ENCODE peak calls at places on chromosomes 12 and 14, in five cellular contexts. E is thoracic aorta, A is lower lobe of right lung, U is endodermal cell, C is adipocyte. Z is an unnamed sample. For H3K36me3 and H3K27me3, the result is how much of the 10 kb centered on the place peaks cover.

GRCh38 chr12:46267618-46268348 is 1.1 kb downstream of the SLC38A1 start:
- DNase-seq in U (peak), A (peak), E (no peak), C (peak), Z (no peak)

GRCh38 chr12:108004368-108004767 is 124.7 kb upstream of the WSCD2 start:
- DNase-seq in C (peak), A (no peak), E (no peak), U (peak), Z (peak)

GRCh38 chr14:100893760-100894159 is 9.8 kb downstream of the RTL1 start:
- DNase-seq in U (no peak), C (no peak), A (peak), E (no peak), Z (no peak)

GRCh38 chr14:61567838-61568571 is 127.3 kb upstream of the HIF1A start:
- DNase-seq in E (no peak), A (no peak), U (peak), C (no peak), Z (no peak)

GRCh38 chr14:95770777-95771176 is 56.9 kb upstream of the TCL1A start:
- DNase-seq in A (no peak), U (no peak), E (no peak), C (no peak), Z (no peak)

GRCh38 chr12:47768323-47768811 is 4.7 kb upstream of the SLC48A1 start:
- DNase-seq in C (no peak), A (no peak), U (no peak), E (no peak), Z (peak)

GRCh38 chr14:52356025-52356424 is 41.9 kb downstream of the PTGER2 start:
- DNase-seq in U (no peak), C (no peak), A (no peak), E (no peak), Z (peak)

GRCh38 chr14:20836668-20837338 is 34.2 kb upstream of the RNASE1 start:
- DNase-seq in C (peak), E (no peak), A (no peak), U (peak), Z (peak)

GRCh38 chr12:90174198-90174510 is 465.5 kb upstream of the ATP2B1 start:
- DNase-seq in E (no peak), C (peak), A (no peak), U (no peak), Z (peak)

GRCh38 chr12:80490329-80490728 is 46.3 kb downstream of the PTPRQ start:
- DNase-seq in E (no peak), U (peak), C (no peak), A (no peak), Z (no peak)

GRCh38 chr12:108532061-108532848 is 17.2 kb downstream of the FICD start:
- DNase-seq in A (no peak), U (no peak), E (no peak), C (no peak), Z (no peak)

GRCh38 chr12:5549011-5549410 is 117.1 kb downstream of the NTF3 start:
- DNase-seq in E (no peak), C (no peak), U (peak), A (no peak), Z (no peak)

GRCh38 chr12:62903151-62903550 is 31.8 kb downstream of the PPM1H start:
- DNase-seq in U (no peak), E (no peak), A (no peak), C (no peak), Z (no peak)

GRCh38 chr12:38056701-38057689 is 259.6 kb upstream of the ALG10B start:
- DNase-seq in U (no peak), A (no peak), C (no peak), E (no peak), Z (peak)

GRCh38 chr14:69081271-69081670 is 71.6 kb downstream of the DCAF5 start:
- DNase-seq in C (no peak), A (no peak), E (no peak), U (no peak), Z (no peak)

GRCh38 chr12:33942172-33942571 is 80.1 kb upstream of the ALG10 start:
- DNase-seq in C (no peak), A (no peak), E (no peak), U (no peak), Z (peak)

GRCh38 chr14:36973806-36974442 is 198.5 kb downstream of the SLC25A21 start:
- DNase-seq in U (no peak), C (peak), A (no peak), E (no peak), Z (peak)

GRCh38 chr14:77140937-77141591 is 527 bp downstream of the ZDHHC22 start:
- DNase-seq in C (peak), A (no peak), E (no peak), U (peak), Z (no peak)

GRCh38 chr14:97710726-97711125 is 913.5 kb downstream of the VRK1 start:
- DNase-seq in E (no peak), U (no peak), A (no peak), C (no peak), Z (no peak)

GRCh38 chr14:56224691-56225681 is 106.8 kb downstream of the PELI2 start:
- DNase-seq in E (no peak), C (no peak), A (no peak), U (no peak), Z (no peak)

GRCh38 chr14:91095178-91095577 is 18.7 kb upstream of the DGLUCY start:
- DNase-seq in U (no peak), C (no peak), A (no peak), E (no peak), Z (no peak)

GRCh38 chr14:89237923-89238529 is 179.0 kb downstream of the FOXN3 start:
- DNase-seq in E (no peak), C (peak), U (peak), A (no peak), Z (peak)

GRCh38 chr12:4388032-4388431 is 8.5 kb upstream of the FGF23 start:
- DNase-seq in C (no peak), E (no peak), U (no peak), A (no peak), Z (no peak)

GRCh38 chr12:124819080-124819479 is 44.6 kb downstream of the SCARB1 start:
- DNase-seq in E (no peak), A (no peak), U (no peak), C (no peak), Z (no peak)

GRCh38 chr12:84694111-84694510 is 218.5 kb downstream of the SLC6A15 start:
- DNase-seq in A (no peak), U (no peak), C (no peak), E (no peak), Z (no peak)

GRCh38 chr12:46260153-46260912 is 8.5 kb downstream of the SLC38A1 start:
- DNase-seq in C (peak), A (no peak), E (no peak), U (no peak), Z (no peak)

GRCh38 chr12:62713723-62714122 is 221.2 kb downstream of the PPM1H start:
- DNase-seq in A (no peak), U (no peak), E (no peak), C (no peak), Z (no peak)

GRCh38 chr12:101671157-101671791 is 26.2 kb upstream of the CHPT1 start:
- DNase-seq in A (peak), U (no peak), E (no peak), C (no peak), Z (no peak)

GRCh38 chr14:20415723-20416622 is 2.7 kb upstream of the TEP1 start:
- DNase-seq in A (no peak), C (peak), E (no peak), U (peak), Z (peak)

GRCh38 chr14:105094193-105094907 is 29.1 kb upstream of the GPR132 start:
- DNase-seq in E (no peak), U (no peak), A (peak), C (no peak), Z (no peak)
- H3K4me3 ChIP-seq in E (peak), U (peak), A (peak), C (peak), Z (peak)

GRCh38 chr12:112233242-112233641 is 107.9 kb downstream of the TRAFD1 start:
- DNase-seq in C (no peak), A (no peak), U (no peak), E (no peak), Z (no peak)

GRCh38 chr12:112236786-112237185 is 111.4 kb downstream of the TRAFD1 start:
- DNase-seq in A (no peak), C (no peak), E (no peak), U (peak), Z (no peak)

GRCh38 chr12:112239020-112239419 is 113.7 kb downstream of the TRAFD1 start:
- DNase-seq in C (no peak), E (no peak), U (no peak), A (no peak), Z (no peak)

GRCh38 chr12:112234303-112234702 is 108.9 kb downstream of the TRAFD1 start:
- DNase-seq in C (no peak), U (no peak), A (no peak), E (no peak), Z (no peak)

DNA sequence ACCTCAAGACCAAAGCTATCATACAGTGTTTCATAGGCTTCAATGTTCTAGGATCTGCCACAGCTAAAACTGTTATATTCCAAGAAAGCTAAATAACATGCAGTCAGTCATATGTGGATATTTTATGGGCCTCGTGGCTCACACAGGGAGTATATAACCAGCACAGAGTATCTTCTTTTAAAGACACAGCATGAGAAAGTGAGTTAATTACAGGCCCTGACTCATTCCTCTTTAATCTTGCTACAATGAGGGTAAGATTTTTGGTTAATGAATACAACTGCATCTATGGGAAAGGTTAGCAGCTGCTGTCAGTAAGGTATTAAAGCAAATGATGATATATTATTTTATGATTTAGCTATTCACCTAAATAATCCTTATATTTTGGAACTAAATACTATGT is 111.0 kb downstream of the TRAFD1 start:
- DNase-seq in A (no peak), E (no peak), C (no peak), U (peak), Z (no peak)
- H3K36me3 ChIP-seq in A (half or more), E (under half), C (half or more), U (half or more), Z (under half)

GRCh38 chr14:72652179-72652578 is 241.7 kb downstream of the DPF3 start:
- DNase-seq in C (no peak), A (no peak), E (no peak), U (no peak), Z (no peak)

GRCh38 chr14:72647782-72648181 is 246.1 kb downstream of the DPF3 start:
- DNase-seq in E (no peak), C (no peak), A (no peak), U (no peak), Z (no peak)

GRCh38 chr14:72651081-72651480 is 242.8 kb downstream of the DPF3 start:
- DNase-seq in E (no peak), C (no peak), A (no peak), U (no peak), Z (no peak)

GRCh38 chr14:72651715-72652114 is 242.2 kb downstream of the DPF3 start:
- DNase-seq in U (no peak), E (no peak), C (no peak), A (no peak), Z (no peak)

DNA sequence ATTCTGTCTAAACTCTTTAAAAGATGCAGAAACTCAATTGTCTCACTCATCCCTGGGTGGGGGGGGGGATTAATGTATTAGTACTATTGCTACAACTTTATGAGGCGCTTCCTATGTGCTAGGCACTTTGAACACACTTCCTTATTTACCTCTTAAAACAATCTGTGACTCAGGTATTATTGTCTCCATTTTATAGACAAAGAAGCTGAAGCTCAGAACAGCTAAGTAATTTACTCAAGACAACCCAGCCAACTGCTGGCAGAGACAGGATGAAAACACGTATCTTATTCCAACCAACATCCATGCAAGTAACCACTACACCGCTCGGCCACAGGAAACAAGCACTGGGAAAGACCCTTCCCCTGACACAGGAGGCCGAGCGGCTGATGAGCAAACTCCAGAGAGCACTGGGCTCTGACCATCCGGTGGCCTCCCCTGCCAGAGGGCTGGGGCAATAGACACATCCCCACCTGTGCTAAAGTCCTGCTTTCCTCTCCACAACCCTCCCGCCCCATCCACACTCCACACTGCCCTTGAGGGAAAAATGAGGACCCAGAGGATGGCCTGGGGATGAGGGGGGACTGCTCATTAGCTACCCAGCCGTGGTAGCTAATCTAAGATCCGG is 244.2 kb downstream of the DPF3 start:
- DNase-seq in A (no peak), C (no peak), E (no peak), U (no peak), Z (peak)
- H3K27me3 ChIP-seq in A (under half), C (under half), E (under half), U (under half), Z (under half)

GRCh38 chr14:71942904-71943694 is 10.9 kb downstream of the RGS6 start:
- DNase-seq in U (no peak), C (no peak), E (no peak), A (no peak), Z (no peak)
- H3K4me3 ChIP-seq in U (no peak), C (no peak), E (no peak), A (no peak), Z (no peak)

DNA sequence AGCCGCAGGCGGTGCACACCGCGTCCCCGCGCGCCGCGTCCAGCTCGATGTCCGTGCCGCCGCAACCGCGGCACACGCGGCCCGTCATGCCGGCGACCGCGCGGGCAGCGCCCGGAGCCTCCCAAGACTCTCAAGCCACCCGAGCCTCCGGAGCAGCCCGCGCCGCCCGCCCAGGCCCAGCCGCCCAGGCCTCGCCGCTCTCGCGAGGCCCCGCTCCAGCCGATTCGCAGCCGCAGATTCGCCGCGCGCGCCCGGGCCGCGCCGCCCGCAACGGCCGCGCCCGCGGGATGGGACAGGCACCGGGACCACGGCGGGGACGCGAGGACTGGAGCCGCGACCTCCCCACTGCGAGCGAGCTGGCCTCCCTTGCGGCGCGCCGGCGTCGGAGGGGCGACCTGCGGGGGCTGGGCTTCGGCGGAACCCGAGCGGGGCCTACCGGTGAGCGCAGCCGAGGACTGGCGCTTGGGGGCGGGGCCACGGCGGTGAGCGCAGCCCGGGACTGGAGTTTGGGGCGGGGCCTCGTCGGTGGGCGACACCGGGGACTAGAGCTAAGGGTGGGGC is at the start of gene BRF1:
- DNase-seq in U (peak), A (peak), C (peak), E (peak), Z (peak)
- H3K36me3 ChIP-seq in U (under half), A (under half), C (under half), E (under half), Z (under half)